ENCODE peak calls at places on chromosome 12, in four cellular contexts. One of them, this sample, is unnamed.

GRCh38 chr12:76820888-76821482 is 57.1 kb downstream of the ZDHHC17 start:
- DNase-seq in HL-60: peak; percentile 7
- DNase-seq in K562: peak; percentile 34
- DNase-seq in GM12891: no peak
- DNase-seq in this sample: no peak

GRCh38 chr12:57154804-57155434 is 7.5 kb upstream of the LRP1-AS start:
- DNase-seq in HL-60: no peak
- DNase-seq in K562: no peak
- DNase-seq in GM12891: no peak
- DNase-seq in this sample: no peak

GRCh38 chr12:3882896-3883564 is 9.8 kb upstream of the PARP11 start:
- DNase-seq in HL-60: no peak
- DNase-seq in K562: peak; percentile 10
- DNase-seq in GM12891: no peak
- DNase-seq in this sample: no peak

GRCh38 chr12:109450980-109451379 is 26.1 kb downstream of the KCTD10 start:
- DNase-seq in HL-60: no peak
- DNase-seq in K562: no peak
- DNase-seq in GM12891: no peak
- DNase-seq in this sample: no peak

GRCh38 chr12:51591020-51591901 is at the start of gene SCN8A:
- DNase-seq in HL-60: no peak
- DNase-seq in K562: peak; percentile 56
- DNase-seq in GM12891: peak; percentile 49
- DNase-seq in this sample: no peak

GRCh38 chr12:13156277-13156676 is 40.2 kb upstream of the EMP1 start:
- DNase-seq in HL-60: no peak
- DNase-seq in K562: no peak
- DNase-seq in GM12891: no peak
- DNase-seq in this sample: no peak

GRCh38 chr12:101018540-101018939 is 191.5 kb downstream of the SLC5A8 start:
- DNase-seq in HL-60: no peak
- DNase-seq in K562: no peak
- DNase-seq in GM12891: no peak
- DNase-seq in this sample: no peak

GRCh38 chr12:31444801-31445200 is 118.9 kb upstream of the SINHCAF start:
- DNase-seq in HL-60: no peak
- DNase-seq in K562: no peak
- DNase-seq in GM12891: no peak
- DNase-seq in this sample: no peak

GRCh38 chr12:127650626-127651025 is 616.3 kb upstream of the TMEM132C start:
- DNase-seq in HL-60: no peak
- DNase-seq in K562: no peak
- DNase-seq in GM12891: no peak
- DNase-seq in this sample: no peak

GRCh38 chr12:12770262-12770661 is 15.2 kb upstream of the APOLD1 start:
- DNase-seq in HL-60: no peak
- DNase-seq in K562: no peak
- DNase-seq in GM12891: no peak
- DNase-seq in this sample: no peak

GRCh38 chr12:104718581-104718980 is 239.5 kb downstream of the SLC41A2 start:
- DNase-seq in HL-60: no peak
- DNase-seq in K562: no peak
- DNase-seq in GM12891: no peak
- DNase-seq in this sample: no peak

GRCh38 chr12:6463211-6463610 is 7.3 kb downstream of the VAMP1 start:
- DNase-seq in HL-60: no peak
- DNase-seq in K562: no peak
- DNase-seq in GM12891: no peak
- DNase-seq in this sample: no peak

GRCh38 chr12:76976777-76977465 is 88.4 kb downstream of the E2F7 start:
- DNase-seq in HL-60: no peak
- DNase-seq in K562: no peak
- DNase-seq in GM12891: no peak
- DNase-seq in this sample: no peak

GRCh38 chr12:127785535-127785934 is 481.4 kb upstream of the TMEM132C start:
- DNase-seq in HL-60: no peak
- DNase-seq in K562: no peak
- DNase-seq in GM12891: no peak
- DNase-seq in this sample: no peak

GRCh38 chr12:18101043-18101442 is 11.1 kb upstream of the RERGL start:
- DNase-seq in HL-60: no peak
- DNase-seq in K562: no peak
- DNase-seq in GM12891: no peak
- DNase-seq in this sample: no peak

GRCh38 chr12:132955094-132955932 is 793 bp downstream of the ZNF605 start:
- DNase-seq in HL-60: peak; percentile 35
- DNase-seq in K562: no peak
- DNase-seq in GM12891: no peak
- DNase-seq in this sample: no peak

GRCh38 chr12:100612557-100612956 is 39.1 kb downstream of the GAS2L3 start:
- DNase-seq in HL-60: no peak
- DNase-seq in K562: no peak
- DNase-seq in GM12891: no peak
- DNase-seq in this sample: no peak

GRCh38 chr12:49959570-49960473 is 1.9 kb upstream of the AQP5 start:
- DNase-seq in HL-60: peak; percentile 22
- DNase-seq in K562: no peak
- DNase-seq in GM12891: no peak
- DNase-seq in this sample: no peak

GRCh38 chr12:53775478-53776145 is 23.8 kb upstream of the CISTR start:
- DNase-seq in HL-60: no peak
- DNase-seq in K562: no peak
- DNase-seq in GM12891: no peak
- DNase-seq in this sample: no peak

GRCh38 chr12:93007539-93007938 is 78.4 kb upstream of the EEA1 start:
- DNase-seq in HL-60: no peak
- DNase-seq in K562: no peak
- DNase-seq in GM12891: no peak
- DNase-seq in this sample: no peak

GRCh38 chr12:38456769-38457168 is 140.2 kb downstream of the ALG10B start:
- DNase-seq in HL-60: no peak
- DNase-seq in K562: no peak
- DNase-seq in GM12891: no peak
- DNase-seq in this sample: no peak

GRCh38 chr12:16076553-16076952 is 165.4 kb downstream of the DERA start:
- DNase-seq in HL-60: peak; percentile 59
- DNase-seq in K562: no peak
- DNase-seq in GM12891: no peak
- DNase-seq in this sample: no peak

GRCh38 chr12:42550815-42551214 is 38.7 kb downstream of the PRICKLE1 start:
- DNase-seq in HL-60: no peak
- DNase-seq in K562: no peak
- DNase-seq in GM12891: no peak
- DNase-seq in this sample: no peak

GRCh38 chr12:7583471-7583870 is 79.9 kb upstream of the CD163 start:
- DNase-seq in HL-60: no peak
- DNase-seq in K562: no peak
- DNase-seq in GM12891: no peak
- DNase-seq in this sample: no peak

GRCh38 chr12:27682534-27682933 is 13.7 kb upstream of the REP15 start:
- DNase-seq in HL-60: no peak
- DNase-seq in K562: no peak
- DNase-seq in GM12891: no peak
- DNase-seq in this sample: no peak

GRCh38 chr12:47781479-47782371 is 8.7 kb downstream of the SLC48A1 start:
- DNase-seq in HL-60: no peak
- DNase-seq in K562: no peak
- DNase-seq in GM12891: no peak
- DNase-seq in this sample: no peak

GRCh38 chr12:48002773-48003218 is 1.5 kb downstream of the COL2A1 start:
- DNase-seq in HL-60: no peak
- DNase-seq in K562: no peak
- DNase-seq in GM12891: no peak
- DNase-seq in this sample: no peak

GRCh38 chr12:102816816-102817434 is 100.1 kb downstream of the PAH start:
- DNase-seq in HL-60: peak; percentile 18
- DNase-seq in K562: peak; percentile 35
- DNase-seq in GM12891: no peak
- DNase-seq in this sample: no peak

GRCh38 chr12:76085159-76085868 is 829 bp upstream of the NAP1L1 start:
- DNase-seq in HL-60: no peak
- DNase-seq in K562: no peak
- DNase-seq in GM12891: no peak
- DNase-seq in this sample: no peak

GRCh38 chr12:128687851-128688250 is 135.9 kb downstream of the SLC15A4 start:
- DNase-seq in HL-60: no peak
- DNase-seq in K562: no peak
- DNase-seq in GM12891: no peak
- DNase-seq in this sample: no peak

GRCh38 chr12:6141048-6141447 is 16.6 kb upstream of the VWF start:
- DNase-seq in HL-60: peak; percentile 82
- DNase-seq in K562: no peak
- DNase-seq in GM12891: no peak
- DNase-seq in this sample: no peak

GRCh38 chr12:130639759-130640158 is 76.3 kb downstream of the RIMBP2 start:
- DNase-seq in HL-60: no peak
- DNase-seq in K562: no peak
- DNase-seq in GM12891: no peak
- DNase-seq in this sample: no peak

GRCh38 chr12:95919110-95919509 is 23.3 kb downstream of the CCDC38 start:
- DNase-seq in HL-60: no peak
- DNase-seq in K562: no peak
- DNase-seq in GM12891: no peak
- DNase-seq in this sample: no peak

GRCh38 chr12:50313256-50313931 is 30.1 kb upstream of the LIMA1 start:
- DNase-seq in HL-60: no peak
- DNase-seq in K562: no peak
- DNase-seq in GM12891: no peak
- DNase-seq in this sample: no peak

GRCh38 chr12:124517260-124518050 is 50.0 kb downstream of the NCOR2 start:
- DNase-seq in HL-60: no peak
- DNase-seq in K562: no peak
- DNase-seq in GM12891: no peak
- DNase-seq in this sample: no peak

GRCh38 chr12:124519741-124520140 is 47.7 kb downstream of the NCOR2 start:
- DNase-seq in HL-60: no peak
- DNase-seq in K562: no peak
- DNase-seq in GM12891: no peak
- DNase-seq in this sample: no peak

GRCh38 chr12:124518051-124518932 is 49.1 kb downstream of the NCOR2 start:
- DNase-seq in HL-60: no peak
- DNase-seq in K562: no peak
- DNase-seq in GM12891: no peak
- DNase-seq in this sample: no peak

GRCh38 chr12:124520896-124521295 is 46.5 kb downstream of the NCOR2 start:
- DNase-seq in HL-60: no peak
- DNase-seq in K562: no peak
- DNase-seq in GM12891: no peak
- DNase-seq in this sample: no peak

GRCh38 chr12:124520258-124520657 is 47.2 kb downstream of the NCOR2 start:
- DNase-seq in HL-60: no peak
- DNase-seq in K562: no peak
- DNase-seq in GM12891: no peak
- DNase-seq in this sample: no peak
- TF ChIP-seq SPI1 in HL-60: no peak
- TF ChIP-seq SPI1 in K562: no peak
- TF ChIP-seq SPI1 in GM12891: no peak
- TF ChIP-seq SPI1 in this sample: no peak

GRCh38 chr12:25992026-25992782 is 33.7 kb downstream of the RASSF8 start:
- DNase-seq in HL-60: no peak
- DNase-seq in K562: no peak
- DNase-seq in GM12891: no peak
- DNase-seq in this sample: no peak

GRCh38 chr12:25986169-25986568 is 27.7 kb downstream of the RASSF8 start:
- DNase-seq in HL-60: no peak
- DNase-seq in K562: no peak
- DNase-seq in GM12891: no peak
- DNase-seq in this sample: no peak

GRCh38 chr12:25985296-25985992 is 27.0 kb downstream of the RASSF8 start:
- DNase-seq in HL-60: no peak
- DNase-seq in K562: no peak
- DNase-seq in GM12891: no peak
- DNase-seq in this sample: no peak

GRCh38 chr12:25990495-25990894 is 32.0 kb downstream of the RASSF8 start:
- DNase-seq in HL-60: no peak
- DNase-seq in K562: no peak
- DNase-seq in GM12891: no peak
- DNase-seq in this sample: no peak

GRCh38 chr12:25988505-25988904 is 30.0 kb downstream of the RASSF8 start:
- DNase-seq in HL-60: no peak
- DNase-seq in K562: no peak
- DNase-seq in GM12891: no peak
- DNase-seq in this sample: no peak
- TF ChIP-seq SPI1 in HL-60: no peak
- TF ChIP-seq SPI1 in K562: no peak
- TF ChIP-seq SPI1 in GM12891: no peak
- TF ChIP-seq SPI1 in this sample: no peak

GRCh38 chr12:70540996-70541395 is 96.2 kb downstream of the PTPRB start:
- DNase-seq in HL-60: no peak
- DNase-seq in K562: no peak
- DNase-seq in GM12891: no peak
- DNase-seq in this sample: no peak
- TF ChIP-seq SPI1 in HL-60: no peak
- TF ChIP-seq SPI1 in K562: no peak
- TF ChIP-seq SPI1 in GM12891: no peak
- TF ChIP-seq SPI1 in this sample: no peak

GRCh38 chr12:120231316-120232011 is 30.6 kb upstream of the RPLP0 start:
- DNase-seq in HL-60: peak; percentile 85
- DNase-seq in K562: peak; percentile 85
- DNase-seq in GM12891: no peak
- DNase-seq in this sample: no peak

GRCh38 chr12:120236124-120236398 is 29.5 kb downstream of the PXN start:
- DNase-seq in HL-60: no peak
- DNase-seq in K562: no peak
- DNase-seq in GM12891: no peak
- DNase-seq in this sample: no peak

GRCh38 chr12:120238224-120238616 is 27.3 kb downstream of the PXN start:
- DNase-seq in HL-60: no peak
- DNase-seq in K562: no peak
- DNase-seq in GM12891: no peak
- DNase-seq in this sample: no peak

GRCh38 chr12:120235369-120236123 is 30.0 kb downstream of the PXN start:
- DNase-seq in HL-60: no peak
- DNase-seq in K562: no peak
- DNase-seq in GM12891: no peak
- DNase-seq in this sample: no peak

GRCh38 chr12:120234643-120235368 is 30.7 kb downstream of the PXN start:
- DNase-seq in HL-60: no peak
- DNase-seq in K562: peak; percentile 75
- DNase-seq in GM12891: no peak
- DNase-seq in this sample: no peak
- TF ChIP-seq SPI1 in HL-60: no peak
- TF ChIP-seq SPI1 in K562: no peak
- TF ChIP-seq SPI1 in GM12891: no peak
- TF ChIP-seq SPI1 in this sample: no peak

GRCh38 chr12:91617830-91618229 is 435.2 kb upstream of the DCN start:
- DNase-seq in HL-60: no peak
- DNase-seq in K562: no peak
- DNase-seq in GM12891: no peak
- DNase-seq in this sample: no peak
- TF ChIP-seq SPI1 in HL-60: no peak
- TF ChIP-seq SPI1 in K562: no peak
- TF ChIP-seq SPI1 in GM12891: no peak
- TF ChIP-seq SPI1 in this sample: no peak

This sample was measured in GM12878.